ENCODE peak calls at places on chromosome 20, in four cellular contexts. K is K562, U is uterus, X is right lobe of liver. M is an unnamed sample.

GRCh38 chr20:20548527-20549266 is 163.7 kb downstream of the RALGAPA2 start:
- DNase-seq in K (no peak), U (no peak), X (no peak), M (no peak)

GRCh38 chr20:32621071-32621913 is 36.2 kb upstream of the NOL4L start:
- DNase-seq in K (peak; percentile 100), U (no peak), X (no peak), M (no peak)

GRCh38 chr20:62285722-62286121 is 17.1 kb upstream of the ADRM1 start:
- DNase-seq in K (no peak), U (peak; percentile 77), X (peak; percentile 76), M (peak; percentile 55)

GRCh38 chr20:10671221-10671849 is 2.5 kb downstream of the JAG1 start:
- DNase-seq in K (peak; percentile 23), U (peak; percentile 93), X (peak; percentile 67), M (peak; percentile 83)

GRCh38 chr20:7974785-7975435 is 34.7 kb upstream of the HAO1 start:
- DNase-seq in K (no peak), U (no peak), X (no peak), M (no peak)

GRCh38 chr20:4866429-4866828 is 134.9 kb downstream of the SLC23A2 start:
- DNase-seq in K (no peak), U (no peak), X (no peak), M (no peak)

GRCh38 chr20:9557411-9557810 is 43.0 kb downstream of the LAMP5 start:
- DNase-seq in K (no peak), U (no peak), X (no peak), M (no peak)

GRCh38 chr20:14189794-14190402 is 147.5 kb downstream of the FLRT3 start:
- DNase-seq in K (no peak), U (no peak), X (no peak), M (no peak)

GRCh38 chr20:40835321-40835720 is 146.3 kb upstream of the MAFB start:
- DNase-seq in K (no peak), U (no peak), X (no peak), M (no peak)

GRCh38 chr20:8473459-8473858 is 341.4 kb downstream of the PLCB1 start:
- DNase-seq in K (no peak), U (no peak), X (no peak), M (no peak)

DNA sequence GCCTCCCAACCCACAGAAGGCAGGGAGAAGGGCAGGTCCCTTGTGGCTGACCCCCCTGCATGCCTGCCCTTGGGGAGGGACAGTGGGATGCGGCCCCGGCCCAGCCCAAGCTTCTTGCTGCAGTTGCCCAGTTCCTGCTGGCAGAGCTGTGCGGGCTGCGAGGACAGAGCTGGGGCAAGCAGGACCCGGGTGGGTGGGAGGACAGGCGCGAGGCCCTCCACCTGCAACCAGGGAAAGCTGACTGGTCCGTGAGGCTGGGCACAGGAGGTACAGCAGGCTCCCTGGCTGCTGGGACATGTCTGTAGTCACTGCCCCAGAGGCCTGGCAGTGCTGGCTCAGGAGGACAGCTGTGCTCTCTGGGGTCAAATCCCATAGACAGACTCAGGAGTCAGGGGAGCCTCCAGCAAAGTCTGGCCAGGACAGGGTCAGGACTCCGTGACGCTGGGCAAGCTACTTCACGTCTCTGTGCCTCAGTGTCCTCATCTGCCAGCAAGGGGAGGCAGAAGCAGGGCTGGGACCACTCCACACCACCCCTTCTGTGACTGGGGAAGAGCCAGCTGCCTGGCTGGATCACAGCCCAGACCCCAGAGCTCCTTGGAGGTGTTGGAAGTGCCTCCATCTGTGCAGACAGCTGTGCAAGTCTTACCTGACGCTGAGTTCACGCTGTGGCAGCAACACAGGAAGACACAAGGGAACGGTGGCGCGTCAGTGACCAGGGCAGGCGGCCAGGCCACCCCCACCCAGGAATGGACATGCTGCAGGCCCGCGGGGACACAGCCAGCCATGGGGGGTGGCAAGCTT is 13.0 kb downstream of the UCKL1 start:
- DNase-seq in K (no peak), U (no peak), X (peak; percentile 28), M (no peak)
- TF ChIP-seq POLR2A in K (no peak), U (no peak), X (no peak), M (no peak)

DNA sequence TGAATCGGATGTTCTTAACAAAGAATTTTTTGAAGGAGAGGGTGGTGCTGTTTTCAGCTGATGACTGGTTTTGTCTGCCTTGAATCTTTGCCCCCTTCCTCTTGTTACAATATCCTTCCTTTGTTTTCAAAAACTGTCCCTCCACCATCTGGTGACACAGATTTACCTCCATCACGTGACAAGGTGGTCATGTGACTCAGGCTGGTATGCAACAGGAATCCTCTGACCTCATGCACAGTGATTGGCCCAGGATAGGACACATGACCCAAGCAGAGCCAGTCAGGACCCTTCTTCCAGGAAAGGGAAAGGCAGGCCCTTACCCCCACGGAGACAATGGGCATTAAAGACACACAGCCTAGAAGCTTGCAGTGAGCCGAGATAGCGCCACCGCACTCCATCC is 84.7 kb upstream of the MC3R start:
- DNase-seq in K (no peak), U (no peak), X (no peak), M (no peak)
- H3K9me3 ChIP-seq in K (no peaks in the 10 kb centered on the region), U (no peaks in the 10 kb centered on the region), X (no peaks in the 10 kb centered on the region), M (no peaks in the 10 kb centered on the region)

GRCh38 chr20:45971425-45971674 is 653 bp downstream of the ZNF335 start:
- DNase-seq in K (no peak), U (no peak), X (no peak), M (no peak)

GRCh38 chr20:45970646-45971424 is 1.2 kb downstream of the ZNF335 start:
- DNase-seq in K (peak; percentile 53), U (peak; percentile 34), X (peak; percentile 62), M (no peak)

GRCh38 chr20:45972500-45973183 is 639 bp upstream of the ZNF335 start:
- DNase-seq in K (peak; percentile 97), U (peak; percentile 34), X (no peak), M (no peak)

GRCh38 chr20:45969712-45970634 is 2.0 kb downstream of the ZNF335 start:
- DNase-seq in K (peak; percentile 85), U (peak; percentile 30), X (no peak), M (peak; percentile 47)

DNA sequence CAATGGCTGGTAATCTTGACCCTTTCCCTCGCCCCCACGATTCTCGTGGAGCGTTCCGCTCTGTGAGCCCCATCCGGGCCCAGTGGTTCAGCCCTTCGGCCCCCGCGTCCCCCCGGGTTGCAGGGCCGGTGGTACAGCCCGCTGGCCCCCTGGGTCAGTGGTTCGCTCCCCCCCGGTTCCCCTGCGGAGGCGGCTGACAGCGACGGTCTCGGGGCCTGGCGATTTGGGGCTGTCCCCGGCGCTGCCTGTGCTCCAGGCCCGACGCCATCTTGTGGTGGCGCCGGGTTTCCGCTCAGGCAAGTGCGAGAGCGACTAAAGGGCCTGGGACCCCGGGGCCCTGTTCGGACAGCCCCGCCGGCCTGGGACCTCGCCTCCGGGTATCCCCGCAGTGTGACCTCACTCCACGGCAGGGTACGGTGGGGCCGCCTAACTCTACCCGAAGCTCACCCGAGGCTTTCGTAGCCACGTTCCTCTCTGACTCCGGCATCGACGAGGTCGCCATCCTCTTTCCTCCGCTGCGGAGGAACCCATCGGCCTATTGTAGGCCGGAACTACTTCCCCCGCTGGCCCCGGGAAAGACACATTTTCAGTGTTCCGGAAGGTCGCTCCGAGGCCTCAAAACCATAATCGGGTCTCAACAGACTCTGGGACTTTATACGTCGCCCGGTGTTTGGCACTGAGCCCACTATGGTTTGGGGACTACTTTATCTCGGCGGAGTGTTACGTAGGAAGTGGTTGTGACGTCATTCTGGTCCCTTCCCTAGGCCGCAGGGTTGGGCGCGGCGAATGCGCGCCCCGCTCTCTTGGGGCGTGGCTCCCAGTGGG is at the start of gene ZNF335:
- DNase-seq in K (peak; percentile 98), U (peak; percentile 94), X (peak; percentile 95), M (peak; percentile 96)
- TF ChIP-seq POLR2A in K (peak; percentile 71), U (peak; percentile 73), X (peak; percentile 90), M (peak; percentile 64)

DNA sequence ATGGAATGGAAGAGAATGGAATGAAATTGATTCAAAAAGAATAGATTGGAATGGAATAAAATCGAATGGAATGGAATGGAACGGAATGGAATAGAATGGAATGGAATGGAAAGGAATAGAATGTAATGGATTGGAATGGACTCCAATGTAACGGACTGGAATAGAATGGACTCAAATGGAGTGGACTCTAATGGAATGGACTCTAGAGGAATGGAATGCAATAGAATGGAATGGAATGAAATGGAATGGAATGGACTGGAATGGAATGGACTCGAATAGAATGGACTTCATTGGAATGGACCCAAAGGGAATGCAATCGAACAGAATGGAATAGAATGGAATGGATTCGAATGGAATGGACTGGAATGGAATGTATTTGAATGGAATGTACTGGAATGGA is 19.7 kb upstream of the DEFB115 start:
- DNase-seq in K (no peak), U (no peak), X (no peak), M (no peak)
- H3K9me3 ChIP-seq in K (no peaks in the 10 kb centered on the region), U (peaks cover 13% of the 10 kb centered on the region), X (no peaks in the 10 kb centered on the region), M (no peaks in the 10 kb centered on the region)

GRCh38 chr20:49283703-49284625 is 6.1 kb upstream of the ZNFX1 start:
- DNase-seq in K (peak; percentile 26), U (no peak), X (no peak), M (no peak)
- TF ChIP-seq POLR2A in K (peak; percentile 58), U (no peak), X (no peak), M (no peak)

DNA sequence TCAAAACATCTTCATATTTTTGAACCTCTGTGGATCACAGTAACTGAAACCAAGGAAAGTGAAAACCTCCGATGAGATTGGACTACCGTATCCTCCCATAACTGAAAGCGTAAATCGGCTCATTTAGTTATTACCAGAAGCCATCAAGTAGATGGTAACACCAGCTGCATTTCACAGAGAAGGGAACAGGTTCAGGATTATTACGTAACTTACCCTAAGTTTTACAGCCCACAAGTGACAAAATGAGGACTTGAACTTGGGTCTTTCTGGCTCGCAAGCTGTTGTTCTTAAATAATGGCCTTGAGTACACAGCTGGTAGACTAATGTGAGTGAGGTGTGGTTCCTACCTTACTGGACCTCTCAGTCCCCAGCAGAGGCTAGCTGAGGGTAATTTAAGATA is 37.9 kb upstream of the CBLN4 start:
- DNase-seq in K (no peak), U (no peak), X (no peak), M (no peak)
- H3K9me3 ChIP-seq in K (no peaks in the 10 kb centered on the region), U (no peaks in the 10 kb centered on the region), X (no peaks in the 10 kb centered on the region), M (no peaks in the 10 kb centered on the region)

GRCh38 chr20:44357555-44358130 is 2.1 kb downstream of the HNF4A start:
- DNase-seq in K (no peak), U (no peak), X (no peak), M (peak; percentile 39)

GRCh38 chr20:44356353-44356723 is 839 bp downstream of the HNF4A start:
- DNase-seq in K (no peak), U (no peak), X (no peak), M (no peak)

GRCh38 chr20:44354979-44355502 is 458 bp upstream of the HNF4A start:
- DNase-seq in K (no peak), U (no peak), X (no peak), M (no peak)

GRCh38 chr20:44357020-44357419 is 1.5 kb downstream of the HNF4A start:
- DNase-seq in K (no peak), U (no peak), X (no peak), M (no peak)

GRCh38 chr20:44355503-44356352 is at the start of gene HNF4A:
- DNase-seq in K (no peak), U (no peak), X (peak; percentile 69), M (no peak)
- TF ChIP-seq POLR2A in K (no peak), U (no peak), X (peak; percentile 56), M (no peak)

M was measured in ovary.